ENCODE peak calls at places on chromosomes 3 and 15, in four cellular contexts. U is thyroid gland, P is lower lobe of right lung, G is activated B cell treated with CpG ODN at 0.5 μM for 24 hours. B is an unnamed sample.

GRCh38 chr3:16937421-16937820 is 52.7 kb downstream of the PLCL2 start:
- DNase-seq in U (no peak), P (no peak), G (no peak), B (no peak)

GRCh38 chr3:9279959-9280358 is 30.5 kb upstream of the SRGAP3 start:
- DNase-seq in U (no peak), P (no peak), G (no peak), B (no peak)

GRCh38 chr15:67098768-67099282 is 33.4 kb downstream of the SMAD3 start:
- DNase-seq in U (no peak), P (no peak), G (no peak), B (no peak)

GRCh38 chr3:171327441-171328174 is 132.6 kb downstream of the TNIK start:
- DNase-seq in U (no peak), P (no peak), G (no peak), B (no peak)

GRCh38 chr3:138180375-138181029 is 5.8 kb upstream of the DBR1 start:
- DNase-seq in U (peak), P (no peak), G (no peak), B (no peak)

GRCh38 chr15:78943692-78944091 is 1.2 kb downstream of the CTSH start:
- DNase-seq in U (no peak), P (no peak), G (no peak), B (no peak)

GRCh38 chr3:150062492-150062891 is 91.8 kb upstream of the PFN2 start:
- DNase-seq in U (no peak), P (no peak), G (no peak), B (no peak)

GRCh38 chr15:38895326-38896282 is 331.0 kb upstream of the RASGRP1 start:
- DNase-seq in U (no peak), P (no peak), G (no peak), B (no peak)

GRCh38 chr3:57110797-57111196 is 50.3 kb downstream of the SPATA12 start:
- DNase-seq in U (no peak), P (no peak), G (no peak), B (no peak)

GRCh38 chr15:88680241-88680910 is 41.6 kb downstream of the ISG20 start:
- DNase-seq in U (no peak), P (no peak), G (no peak), B (no peak)

GRCh38 chr3:52190294-52190841 is 7.6 kb upstream of the ALAS1 start:
- DNase-seq in U (peak), P (peak), G (no peak), B (no peak)

GRCh38 chr3:52191663-52192062 is 6.3 kb upstream of the ALAS1 start:
- DNase-seq in U (no peak), P (no peak), G (no peak), B (no peak)

GRCh38 chr3:52186729-52187128 is 11.2 kb upstream of the ALAS1 start:
- DNase-seq in U (no peak), P (no peak), G (no peak), B (no peak)

GRCh38 chr3:52187576-52187975 is 10.4 kb upstream of the ALAS1 start:
- DNase-seq in U (no peak), P (no peak), G (no peak), B (no peak)

DNA sequence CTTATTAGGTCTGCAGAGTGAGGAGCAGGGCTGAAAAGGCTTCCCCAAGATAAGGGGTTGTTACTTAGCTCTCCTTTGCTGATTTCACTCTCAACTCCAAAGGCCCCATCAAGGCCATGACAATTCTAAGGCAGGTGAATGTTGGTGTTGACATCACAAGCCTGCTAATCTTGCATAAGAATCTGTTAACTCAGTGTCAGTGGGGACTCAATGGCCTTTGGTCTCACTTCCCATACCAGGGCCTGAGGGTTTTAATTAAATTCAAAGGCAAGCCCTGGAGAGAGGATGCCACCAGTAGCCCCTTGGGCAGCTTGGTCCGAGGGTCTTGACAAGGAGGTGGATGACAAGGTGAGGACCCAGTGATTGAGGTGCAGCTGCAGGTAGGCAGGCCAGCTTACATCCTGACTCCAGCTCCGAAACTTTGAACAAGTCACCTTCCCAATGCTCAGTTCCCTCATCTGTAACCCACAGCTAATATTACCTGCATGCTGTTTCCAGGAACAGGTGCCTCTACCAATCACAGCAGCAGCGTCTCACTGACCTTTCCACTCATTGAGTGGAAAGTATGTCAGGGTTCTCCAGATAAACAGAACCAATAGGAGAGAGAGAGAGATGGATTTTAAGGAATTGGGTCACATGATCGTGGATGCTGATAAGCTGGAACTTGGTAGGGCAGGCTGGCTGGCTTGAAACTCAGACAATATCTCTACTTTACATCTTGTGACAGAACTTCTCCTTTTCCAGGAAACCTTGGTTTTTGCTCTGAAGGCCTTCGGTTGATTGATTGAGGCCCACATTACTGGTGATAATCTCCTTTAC is 9.2 kb upstream of the ALAS1 start:
- DNase-seq in U (no peak), P (no peak), G (no peak), B (no peak)
- TF ChIP-seq CTCF in U (no peak), P (no peak), G (no peak), B (no peak)

GRCh38 chr3:139629033-139629432 is 48.7 kb downstream of the NMNAT3 start:
- DNase-seq in U (peak), P (no peak), G (no peak), B (no peak)
- TF ChIP-seq CTCF in U (no peak), P (peak), G (no peak), B (peak)

DNA sequence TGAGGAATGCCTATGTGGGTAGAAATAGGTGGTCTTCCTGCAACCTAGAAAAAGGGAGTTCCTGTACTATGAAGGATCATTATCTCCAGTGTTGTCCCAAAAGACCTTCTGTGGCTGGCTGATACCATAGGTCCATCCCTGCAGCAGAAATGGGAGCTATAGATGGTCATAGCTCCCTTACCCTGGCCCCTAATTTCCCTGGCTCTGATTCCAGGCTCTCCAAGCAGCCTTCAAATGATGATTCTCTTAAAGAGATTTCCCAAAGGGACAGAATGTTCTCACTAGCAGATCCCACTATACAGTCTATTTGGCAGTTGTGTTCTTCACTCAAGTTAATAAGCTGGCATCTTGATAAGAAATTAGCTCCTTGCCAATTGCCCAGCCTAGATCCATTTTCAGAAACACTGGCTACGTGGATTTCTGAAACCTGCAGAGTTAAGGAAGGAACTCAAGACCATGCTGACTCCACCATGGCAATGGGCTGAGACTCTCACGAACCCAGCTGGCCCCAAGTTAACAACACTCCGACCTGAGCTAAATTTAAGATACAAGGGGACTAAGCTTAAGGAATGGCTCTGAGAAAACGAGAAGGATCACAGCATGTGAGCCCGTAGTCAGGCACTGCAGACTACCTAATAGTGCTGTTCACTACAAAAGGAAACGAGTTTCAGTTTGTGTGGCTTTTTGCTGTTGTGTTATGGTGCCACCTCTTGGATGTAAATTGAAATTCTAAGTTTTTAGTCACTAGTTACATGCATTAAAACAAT is 11.4 kb downstream of the C15orf40 start:
- DNase-seq in U (peak), P (no peak), G (no peak), B (no peak)
- TF ChIP-seq CTCF in U (peak), P (peak), G (no peak), B (peak)

DNA sequence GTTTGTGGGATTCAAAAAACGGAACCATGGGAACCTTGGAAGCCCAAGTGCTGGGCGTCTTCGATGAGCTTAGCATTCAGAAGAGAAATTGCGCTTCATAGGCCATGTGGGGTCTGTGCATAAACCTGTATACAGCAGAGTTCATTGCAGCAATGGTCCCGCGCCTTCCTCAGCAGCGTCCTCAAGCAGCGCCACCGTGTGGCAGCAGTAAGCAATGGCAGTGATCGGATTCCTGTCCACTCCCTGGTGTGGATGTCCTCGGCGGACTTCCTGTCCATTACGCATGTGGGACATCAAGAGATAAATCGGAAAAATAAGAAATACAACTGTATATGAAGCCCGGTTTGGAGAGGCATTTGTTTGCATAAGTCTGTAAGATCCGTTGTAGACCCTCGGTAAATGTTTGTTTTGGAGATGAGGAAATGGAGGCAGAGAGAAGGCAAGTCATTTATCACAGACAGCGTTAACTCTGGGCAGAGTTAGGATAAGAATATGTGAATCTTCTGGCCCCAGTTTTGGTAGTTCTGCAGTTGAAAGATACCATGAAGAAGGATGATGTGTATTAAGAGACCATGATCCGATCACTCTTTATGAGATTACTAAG is 57.7 kb downstream of the CNTN4 start:
- DNase-seq in U (peak), P (no peak), G (no peak), B (no peak)
- TF ChIP-seq CTCF in U (no peak), P (peak), G (no peak), B (peak)

DNA sequence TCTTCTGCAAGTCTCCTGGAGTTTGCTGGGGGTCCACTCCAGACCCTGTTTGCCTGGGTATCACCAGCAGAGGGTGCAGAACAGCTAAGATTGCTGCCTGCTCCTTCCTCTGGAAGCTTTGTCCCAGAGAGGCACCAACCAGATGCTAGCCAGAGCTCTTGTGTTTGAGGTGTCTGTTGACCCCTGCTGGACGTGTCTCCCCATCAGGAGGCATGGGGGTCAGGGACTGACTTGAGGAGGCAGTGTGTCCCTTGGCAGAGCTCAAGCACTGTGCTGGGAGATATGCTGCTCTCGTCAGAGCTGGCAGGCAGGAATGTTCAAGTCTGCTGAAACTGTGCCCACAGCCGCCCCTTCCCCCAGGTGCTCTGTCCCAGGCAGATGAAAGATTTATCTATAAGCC is 86.5 kb downstream of the TPRG1 start:
- DNase-seq in U (no peak), P (no peak), G (no peak), B (no peak)
- TF ChIP-seq CTCF in U (no peak), P (no peak), G (no peak), B (no peak)

DNA sequence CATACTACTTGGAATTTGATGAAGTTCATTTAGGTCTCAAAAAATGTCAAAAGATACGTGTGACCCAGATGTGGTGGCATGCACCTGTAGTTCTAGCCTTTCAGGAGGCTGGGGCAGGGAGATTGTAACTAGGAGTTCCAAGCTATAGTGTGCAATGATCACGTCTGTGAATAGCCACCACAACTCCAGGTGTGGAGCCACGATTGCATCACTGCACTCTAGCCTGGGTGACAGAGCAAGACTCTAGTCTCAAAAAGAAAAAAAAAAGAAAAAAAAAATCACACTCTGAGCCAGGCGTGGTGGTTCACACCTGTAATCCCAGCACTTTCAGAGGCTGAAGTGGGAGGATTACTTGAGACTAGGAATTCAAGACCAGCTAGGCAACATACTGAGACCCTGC is 14.2 kb downstream of the MAP4 start:
- DNase-seq in U (no peak), P (no peak), G (no peak), B (no peak)
- TF ChIP-seq CTCF in U (no peak), P (no peak), G (no peak), B (no peak)

GRCh38 chr3:70753572-70753971 is 441.1 kb upstream of the MDFIC2 start:
- DNase-seq in U (no peak), P (no peak), G (no peak), B (no peak)
- TF ChIP-seq CTCF in U (no peak), P (no peak), G (no peak), B (no peak)

GRCh38 chr3:195559723-195560409 is 16.7 kb upstream of the PPP1R2 start:
- DNase-seq in U (no peak), P (no peak), G (no peak), B (no peak)

GRCh38 chr3:195555110-195555509 is 12.0 kb upstream of the PPP1R2 start:
- DNase-seq in U (no peak), P (no peak), G (no peak), B (no peak)

GRCh38 chr3:195556390-195556789 is 13.3 kb upstream of the PPP1R2 start:
- DNase-seq in U (peak), P (no peak), G (no peak), B (no peak)

GRCh38 chr3:195557327-195557726 is 14.2 kb upstream of the PPP1R2 start:
- DNase-seq in U (no peak), P (no peak), G (no peak), B (no peak)

GRCh38 chr3:195558602-195559001 is 15.5 kb upstream of the PPP1R2 start:
- DNase-seq in U (peak), P (no peak), G (no peak), B (no peak)
- TF ChIP-seq CTCF in U (peak), P (peak), G (no peak), B (peak)

GRCh38 chr3:155553800-155554199 is 191.1 kb downstream of the PLCH1 start:
- DNase-seq in U (no peak), P (no peak), G (no peak), B (no peak)
- TF ChIP-seq CTCF in U (no peak), P (no peak), G (no peak), B (no peak)

B was measured in D721Med.